ENCODE peak calls at places on chromosomes 7 and 10, in seven cellular contexts. One of them, this sample, is unnamed.

GRCh38 chr7:39609462-39610149 is 13.8 kb upstream of the RALA start:
- DNase-seq in RPMI7951: no peak
- DNase-seq in NCI-H146: no peak
- DNase-seq in Kasumi-1: peak; percentile 67
- DNase-seq in NAMALWA: no peak
- DNase-seq in astrocyte of the spinal cord: no peak
- DNase-seq in activated gamma-delta T cell treated with Interleukin-2 at 50 U/mL for 16 hours: peak; percentile 22
- DNase-seq in this sample: no peak

GRCh38 chr7:74027683-74028320 is at the start of gene ELN:
- DNase-seq in Kasumi-1: no peak
- DNase-seq in activated gamma-delta T cell treated with Interleukin-2 at 50 U/mL for 16 hours: no peak
- DNase-seq in NAMALWA: no peak
- DNase-seq in RPMI7951: no peak
- DNase-seq in astrocyte of the spinal cord: no peak
- DNase-seq in NCI-H146: peak; percentile 24
- DNase-seq in this sample: no peak

GRCh38 chr7:100016209-100016901 is 959 bp downstream of the ZKSCAN1 start:
- DNase-seq in NAMALWA: peak; percentile 34
- DNase-seq in activated gamma-delta T cell treated with Interleukin-2 at 50 U/mL for 16 hours: no peak
- DNase-seq in RPMI7951: peak; percentile 49
- DNase-seq in Kasumi-1: peak; percentile 9
- DNase-seq in NCI-H146: no peak
- DNase-seq in astrocyte of the spinal cord: peak; percentile 30
- DNase-seq in this sample: peak; percentile 96

GRCh38 chr7:78787854-78788253 is 665.6 kb downstream of the MAGI2 start:
- DNase-seq in astrocyte of the spinal cord: no peak
- DNase-seq in activated gamma-delta T cell treated with Interleukin-2 at 50 U/mL for 16 hours: no peak
- DNase-seq in RPMI7951: no peak
- DNase-seq in NAMALWA: no peak
- DNase-seq in Kasumi-1: no peak
- DNase-seq in NCI-H146: no peak
- DNase-seq in this sample: no peak

GRCh38 chr10:129888784-129889616 is 75.1 kb downstream of the EBF3 start:
- DNase-seq in astrocyte of the spinal cord: no peak
- DNase-seq in Kasumi-1: peak; percentile 55
- DNase-seq in NCI-H146: no peak
- DNase-seq in RPMI7951: peak; percentile 18
- DNase-seq in activated gamma-delta T cell treated with Interleukin-2 at 50 U/mL for 16 hours: peak; percentile 16
- DNase-seq in NAMALWA: peak; percentile 61
- DNase-seq in this sample: no peak

GRCh38 chr10:99548041-99548530 is 15.3 kb downstream of the NKX2-3 start:
- DNase-seq in NAMALWA: peak; percentile 56
- DNase-seq in astrocyte of the spinal cord: no peak
- DNase-seq in NCI-H146: no peak
- DNase-seq in RPMI7951: peak; percentile 74
- DNase-seq in activated gamma-delta T cell treated with Interleukin-2 at 50 U/mL for 16 hours: no peak
- DNase-seq in Kasumi-1: peak; percentile 84
- DNase-seq in this sample: no peak

GRCh38 chr10:133018491-133018890 is 69.2 kb upstream of the ADGRA1 start:
- DNase-seq in NCI-H146: no peak
- DNase-seq in Kasumi-1: no peak
- DNase-seq in NAMALWA: no peak
- DNase-seq in astrocyte of the spinal cord: no peak
- DNase-seq in activated gamma-delta T cell treated with Interleukin-2 at 50 U/mL for 16 hours: no peak
- DNase-seq in RPMI7951: no peak
- DNase-seq in this sample: no peak

GRCh38 chr7:84637568-84638338 is 443.2 kb upstream of the SEMA3A start:
- DNase-seq in Kasumi-1: no peak
- DNase-seq in RPMI7951: peak; percentile 78
- DNase-seq in activated gamma-delta T cell treated with Interleukin-2 at 50 U/mL for 16 hours: no peak
- DNase-seq in NAMALWA: no peak
- DNase-seq in NCI-H146: no peak
- DNase-seq in astrocyte of the spinal cord: peak; percentile 86
- DNase-seq in this sample: peak; percentile 77